ENCODE peak calls at places on chromosomes 11 and 22, in nine cellular contexts. B is heart right ventricle, O is left ventricle myocardium inferior, F is hepatocyte, I is A549, E is mucosa of descending colon, V is cardiac muscle cell, Z is ascending aorta, S is tibial nerve. Y is an unnamed sample.

GRCh38 chr11:12229450-12230229 is 119.2 kb downstream of the MICAL2 start:
- DNase-seq in B (no peak), O (no peak), F (peak; percentile 63), I (no peak), E (peak; percentile 47), V (no peak), Z (no peak), S (no peak), Y (no peak)

GRCh38 chr22:44248926-44249325 is 63.8 kb downstream of the SHISAL1 start:
- DNase-seq in B (no peak), O (no peak), F (no peak), I (no peak), E (no peak), V (no peak), Z (peak; percentile 30), S (no peak), Y (no peak)

GRCh38 chr11:58075781-58076180 is 45.0 kb downstream of the OR6Q1 start:
- DNase-seq in B (no peak), O (no peak), F (no peak), I (no peak), E (no peak), V (no peak), Z (no peak), S (no peak), Y (no peak)

GRCh38 chr22:40385041-40385782 is 14.8 kb downstream of the SGSM3 start:
- DNase-seq in B (no peak), O (no peak), F (no peak), I (no peak), E (no peak), V (no peak), Z (peak; percentile 38), S (no peak), Y (no peak)

GRCh38 chr11:76578655-76579046 is 91.9 kb downstream of the LRRC32 start:
- DNase-seq in B (peak; percentile 84), O (peak; percentile 68), F (peak; percentile 35), I (no peak), E (no peak), V (no peak), Z (peak; percentile 88), S (no peak), Y (no peak)

GRCh38 chr22:21768435-21768834 is 32.8 kb upstream of the YPEL1 start:
- DNase-seq in B (no peak), O (no peak), F (no peak), I (no peak), E (no peak), V (no peak), Z (no peak), S (no peak), Y (no peak)

GRCh38 chr11:70104419-70104818 is 26.3 kb downstream of the ANO1 start:
- DNase-seq in B (peak; percentile 21), O (no peak), F (peak; percentile 47), I (no peak), E (no peak), V (no peak), Z (peak; percentile 96), S (no peak), Y (no peak)

GRCh38 chr22:23103199-23103954 is 33.1 kb downstream of the GNAZ start:
- DNase-seq in B (no peak), O (no peak), F (no peak), I (no peak), E (no peak), V (no peak), Z (no peak), S (no peak), Y (no peak)

DNA sequence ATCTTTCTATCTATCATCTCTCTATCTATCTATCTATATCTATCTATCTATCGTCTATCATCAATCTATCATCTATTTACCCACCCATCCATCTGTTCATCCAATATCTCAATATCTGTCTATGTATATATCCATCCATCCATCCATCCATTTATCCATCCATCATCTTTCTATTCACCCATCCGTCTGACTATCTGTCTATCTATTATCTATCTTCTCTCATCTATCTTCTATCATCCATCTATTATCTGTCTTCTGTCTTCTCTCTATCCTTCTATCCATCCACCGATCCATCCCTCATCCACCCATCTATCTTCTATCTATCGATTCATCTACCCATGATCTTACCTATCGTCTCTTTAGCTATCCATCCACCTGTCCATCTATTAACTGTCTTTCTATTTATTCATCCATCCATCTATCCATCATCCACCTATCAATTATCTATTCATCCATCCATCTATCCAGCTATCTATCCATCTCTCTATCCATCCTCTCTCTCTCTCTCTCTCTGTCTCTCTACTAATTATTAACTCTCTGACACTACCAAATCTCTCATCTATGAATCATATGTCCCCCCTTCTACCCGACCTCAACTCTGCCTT is 89.1 kb downstream of the DHCR7 start:
- DNase-seq in B (no peak), O (no peak), F (no peak), I (no peak), E (no peak), V (no peak), Z (no peak), S (no peak), Y (no peak)
- H3K4me3 ChIP-seq in B (no peak overlapping the region), O (no peak overlapping the region), F (no peak overlapping the region), I (no peak overlapping the region), E (no peak overlapping the region), V (no peak overlapping the region), Z (no peak overlapping the region), S (no peak overlapping the region), Y (no peak overlapping the region)

GRCh38 chr22:24190566-24191208 is 9.4 kb downstream of the SUSD2 start:
- DNase-seq in B (no peak), O (peak; percentile 13), F (no peak), I (no peak), E (no peak), V (no peak), Z (peak; percentile 60), S (no peak), Y (no peak)

GRCh38 chr22:24191381-24191841 is 10.1 kb downstream of the SUSD2 start:
- DNase-seq in B (no peak), O (no peak), F (no peak), I (no peak), E (peak; percentile 28), V (no peak), Z (peak; percentile 61), S (no peak), Y (no peak)

GRCh38 chr22:24190159-24190540 is 8.9 kb downstream of the SUSD2 start:
- DNase-seq in B (no peak), O (peak; percentile 15), F (no peak), I (no peak), E (no peak), V (no peak), Z (no peak), S (no peak), Y (no peak)

GRCh38 chr22:24189249-24190158 is 8.2 kb downstream of the SUSD2 start:
- DNase-seq in B (peak; percentile 73), O (peak; percentile 79), F (peak; percentile 80), I (peak; percentile 84), E (peak; percentile 85), V (peak; percentile 81), Z (no peak), S (peak; percentile 52), Y (no peak)

GRCh38 chr22:24191893-24192292 is 10.6 kb downstream of the SUSD2 start:
- DNase-seq in B (no peak), O (no peak), F (no peak), I (no peak), E (peak; percentile 10), V (no peak), Z (no peak), S (no peak), Y (no peak)
- H3K4me3 ChIP-seq in B (no peak overlapping the region), O (no peak overlapping the region), F (no peak overlapping the region), I (no peak overlapping the region), E (no peak overlapping the region), V (no peak overlapping the region), Z (no peak overlapping the region), S (no peak overlapping the region), Y (no peak overlapping the region)

DNA sequence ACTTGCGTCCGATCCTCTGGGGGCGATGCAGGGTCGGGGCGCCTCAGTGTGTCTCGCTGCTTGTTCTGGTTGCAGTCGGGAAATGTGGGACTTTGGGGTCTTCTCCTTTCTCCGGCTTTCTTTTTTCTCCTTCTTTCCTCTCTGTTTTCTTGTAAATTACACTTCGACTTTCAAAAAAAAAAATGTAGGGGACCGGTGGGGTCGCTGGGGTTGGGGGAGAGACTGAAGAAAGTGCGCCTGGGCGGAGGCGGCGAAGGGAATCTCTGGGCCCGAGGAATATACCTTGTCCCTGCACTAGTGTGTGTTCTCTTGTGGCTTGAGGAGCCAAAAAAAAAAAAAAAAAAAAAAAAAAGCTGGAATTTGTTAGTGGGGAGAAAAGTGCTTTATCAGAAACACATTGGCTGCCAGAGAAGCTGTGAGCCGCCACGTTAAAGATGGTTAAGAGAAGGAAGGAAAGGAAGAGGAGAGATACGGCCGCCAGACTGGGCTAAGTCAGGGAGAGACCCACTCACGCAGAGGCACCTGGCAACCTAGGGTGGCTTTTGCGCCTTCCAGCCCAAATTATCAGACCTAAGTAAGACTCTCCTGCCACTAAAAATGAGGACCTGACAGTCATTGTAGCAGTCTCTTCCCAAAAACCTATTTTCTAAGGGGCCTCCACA is 8.4 kb upstream of the FLI1 start:
- DNase-seq in B (no peak), O (no peak), F (no peak), I (no peak), E (no peak), V (peak; percentile 47), Z (no peak), S (no peak), Y (no peak)
- H3K4me3 ChIP-seq in B (no peak overlapping the region), O (peak overlapping the region; percentile 32), F (no peak overlapping the region), I (no peak overlapping the region), E (no peak overlapping the region), V (no peak overlapping the region), Z (no peak overlapping the region), S (peak overlapping the region; percentile 17), Y (no peak overlapping the region)

GRCh38 chr11:47396049-47396320 is 12.4 kb upstream of the SLC39A13 start:
- DNase-seq in B (no peak), O (no peak), F (no peak), I (no peak), E (peak; percentile 14), V (no peak), Z (no peak), S (no peak), Y (no peak)

GRCh38 chr11:47395225-47396048 is 13.0 kb upstream of the SLC39A13 start:
- DNase-seq in B (no peak), O (no peak), F (no peak), I (no peak), E (no peak), V (no peak), Z (no peak), S (no peak), Y (no peak)

GRCh38 chr11:47394050-47394321 is 14.4 kb upstream of the SLC39A13 start:
- DNase-seq in B (no peak), O (no peak), F (no peak), I (no peak), E (no peak), V (no peak), Z (no peak), S (no peak), Y (no peak)

GRCh38 chr11:47393163-47394049 is 15.0 kb upstream of the SLC39A13 start:
- DNase-seq in B (no peak), O (peak; percentile 47), F (peak; percentile 40), I (no peak), E (peak; percentile 53), V (peak; percentile 41), Z (no peak), S (no peak), Y (no peak)

DNA sequence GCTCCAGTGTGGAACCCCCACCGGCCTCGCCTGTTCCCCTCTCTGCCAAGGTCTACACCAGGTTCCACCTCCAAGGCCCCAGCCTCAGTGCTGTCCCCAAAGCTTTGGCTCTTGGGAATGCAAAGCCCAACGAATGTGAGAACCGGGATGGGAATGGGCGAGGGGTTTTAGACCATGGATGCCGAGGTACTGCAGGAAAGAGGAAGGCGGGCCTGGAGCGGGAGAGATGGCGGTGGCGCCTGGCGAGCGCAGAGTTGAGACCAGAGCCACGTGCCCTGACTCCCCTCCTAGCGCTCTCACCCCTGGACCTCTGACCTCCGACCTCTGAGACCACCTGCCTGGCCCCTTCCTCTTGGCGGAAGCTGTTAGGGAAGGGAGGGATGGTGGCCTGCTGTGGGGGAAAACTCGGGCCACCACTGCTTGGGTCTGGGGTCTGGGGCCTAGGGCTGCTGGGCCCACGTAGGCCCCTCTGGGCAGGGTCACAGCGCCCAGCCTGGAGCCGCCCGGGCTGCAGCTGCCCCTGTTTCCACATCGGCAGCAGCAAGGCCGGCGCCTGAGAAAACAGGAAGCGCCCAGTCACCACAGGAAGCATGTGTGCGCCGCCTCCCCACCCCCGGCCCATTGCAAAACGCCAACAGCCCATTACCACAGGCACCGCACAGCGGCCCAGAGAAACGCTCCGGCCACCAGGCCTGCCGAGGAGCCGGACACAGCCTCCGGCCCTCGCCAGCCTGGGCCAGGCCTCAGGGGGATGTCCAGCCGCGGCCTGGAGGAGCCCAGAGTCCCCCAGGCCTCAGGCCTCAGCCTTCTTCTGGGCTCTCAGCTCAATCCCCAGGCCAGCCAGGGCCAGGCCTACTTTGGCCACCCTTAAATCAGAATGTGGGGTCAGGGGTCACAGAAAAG is 13.8 kb upstream of the SLC39A13 start:
- DNase-seq in B (peak; percentile 68), O (peak; percentile 70), F (no peak), I (no peak), E (peak; percentile 65), V (peak; percentile 90), Z (peak; percentile 80), S (no peak), Y (peak; percentile 45)
- H3K4me3 ChIP-seq in B (no peak overlapping the region), O (peak overlapping the region; percentile 28), F (no peak overlapping the region), I (no peak overlapping the region), E (no peak overlapping the region), V (no peak overlapping the region), Z (no peak overlapping the region), S (peak overlapping the region; percentile 28), Y (peak overlapping the region; percentile 41)

Y was measured in esophagus squamous epithelium.